ENCODE peak calls at places on chromosomes 12 and 14, in four cellular contexts. P, B, I and Z are unnamed samples.

GRCh38 chr14:90132821-90133570 is 71.2 kb downstream of the KCNK13 start:
- DNase-seq in B (no peak), P (no peak), I (no peak), Z (peak)

GRCh38 chr12:89884365-89884915 is 175.8 kb upstream of the ATP2B1 start:
- DNase-seq in B (no peak), P (no peak), I (no peak), Z (peak)

GRCh38 chr14:50342211-50343080 is 30.3 kb downstream of the DMAC2L start:
- DNase-seq in B (no peak), I (no peak), P (peak), Z (peak)

GRCh38 chr14:76131071-76131985 is 20.4 kb upstream of the GPATCH2L start:
- DNase-seq in I (no peak), B (no peak), P (no peak), Z (no peak)

GRCh38 chr12:42725839-42726238 is 136.3 kb upstream of the PRICKLE1 start:
- DNase-seq in P (no peak), I (no peak), B (no peak), Z (peak)

GRCh38 chr12:90029317-90029716 is 320.7 kb upstream of the ATP2B1 start:
- DNase-seq in B (no peak), I (no peak), P (no peak), Z (no peak)

GRCh38 chr12:19273482-19274330 is 144.2 kb downstream of the PLEKHA5 start:
- DNase-seq in P (no peak), B (no peak), I (no peak), Z (peak)

GRCh38 chr14:59305836-59306555 is 117.5 kb downstream of the DAAM1 start:
- DNase-seq in I (no peak), P (no peak), B (no peak), Z (peak)

GRCh38 chr14:48398675-48399282 is 723.4 kb upstream of the MDGA2 start:
- DNase-seq in I (peak), B (no peak), P (no peak), Z (peak)

GRCh38 chr12:19642305-19642704 is 203.0 kb downstream of the AEBP2 start:
- DNase-seq in P (no peak), I (no peak), B (no peak), Z (no peak)

GRCh38 chr14:70982204-70982603 is 74.9 kb downstream of the PCNX1 start:
- DNase-seq in P (no peak), B (no peak), I (no peak), Z (no peak)

GRCh38 chr14:92973265-92973797 is 50.4 kb downstream of the CHGA start:
- DNase-seq in B (peak), I (peak), P (peak), Z (peak)

GRCh38 chr12:94618995-94619695 is 31.2 kb downstream of the TMCC3 start:
- DNase-seq in I (no peak), B (no peak), P (no peak), Z (peak)

GRCh38 chr14:92563359-92563758 is 49.8 kb downstream of the RIN3 start:
- DNase-seq in I (no peak), P (no peak), B (no peak), Z (peak)

GRCh38 chr12:76520348-76520747 is 39.2 kb downstream of the OSBPL8 start:
- DNase-seq in P (no peak), I (no peak), B (no peak), Z (no peak)

GRCh38 chr12:109134186-109134917 is 18.0 kb downstream of the ACACB start:
- DNase-seq in I (no peak), P (peak), B (no peak), Z (no peak)

GRCh38 chr12:92955997-92956663 is 27.0 kb upstream of the EEA1 start:
- DNase-seq in P (no peak), I (no peak), B (no peak), Z (peak)

GRCh38 chr12:18799561-18799960 is 61.6 kb downstream of the CAPZA3 start:
- DNase-seq in B (no peak), I (no peak), P (no peak), Z (peak)

GRCh38 chr12:100375023-100375737 is 18.3 kb downstream of the SLC17A8 start:
- DNase-seq in I (no peak), P (no peak), B (no peak), Z (peak)

GRCh38 chr12:132399092-132400010 is 70.0 kb upstream of the GALNT9 start:
- DNase-seq in P (no peak), B (no peak), I (no peak), Z (no peak)

GRCh38 chr14:72024043-72024407 is 91.8 kb downstream of the RGS6 start:
- DNase-seq in P (peak), I (peak), B (peak), Z (peak)

GRCh38 chr12:124994435-124994975 is 1.1 kb downstream of the BRI3BP start:
- DNase-seq in P (no peak), B (no peak), I (no peak), Z (no peak)

GRCh38 chr12:58893421-58893986 is 26.8 kb downstream of the LRIG3 start:
- DNase-seq in P (no peak), I (no peak), B (no peak), Z (peak)

GRCh38 chr14:22991852-22992251 is 9.5 kb upstream of the AJUBA start:
- DNase-seq in I (no peak), B (no peak), P (no peak), Z (no peak)
- H2AK5ac ChIP-seq in I (no peak), B (no peak), P (no peak), Z (no peak)

DNA sequence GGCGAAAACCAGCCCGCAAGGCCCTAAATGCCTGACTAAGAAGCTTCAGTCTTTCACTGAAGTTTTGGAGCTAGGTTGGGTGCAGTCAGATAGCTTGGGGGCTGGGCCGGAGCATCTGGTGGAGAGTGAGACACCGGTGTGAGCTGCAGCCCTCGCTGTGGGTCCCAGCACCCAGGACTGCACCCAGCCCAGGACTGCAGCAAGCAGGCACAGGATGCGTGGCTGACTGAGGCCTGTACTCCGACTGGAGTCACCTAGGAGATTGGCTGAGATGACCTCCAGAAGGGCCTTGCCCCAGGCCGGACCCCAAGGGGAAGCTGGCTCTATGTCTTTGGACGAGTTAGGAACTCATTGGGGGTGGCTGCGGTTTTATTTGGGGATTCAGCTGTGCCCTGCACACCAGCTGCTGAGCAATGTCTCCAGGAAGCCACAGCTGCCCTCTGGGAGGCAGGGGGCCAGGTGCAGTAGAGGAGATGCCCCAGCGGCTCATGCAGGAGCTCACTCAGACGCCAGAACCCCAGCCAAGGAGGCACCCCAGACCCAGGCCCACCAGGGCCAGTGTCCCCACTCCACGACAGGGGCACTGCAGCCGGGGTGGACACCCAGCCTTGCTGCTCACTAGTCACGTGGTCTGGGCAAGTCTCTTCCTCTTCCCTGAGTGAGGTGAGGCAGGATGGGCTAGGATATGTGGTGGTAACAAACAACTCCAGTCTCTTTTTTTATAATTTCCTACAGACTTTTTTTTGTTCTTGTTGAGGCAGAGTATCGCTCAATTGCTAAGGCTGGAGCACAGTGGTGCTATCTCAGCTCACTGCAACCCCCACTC is 31.8 kb upstream of the RCOR1 start:
- DNase-seq in B (no peak), P (no peak), I (no peak), Z (no peak)
- H2AK5ac ChIP-seq in B (no peak), P (no peak), I (peak), Z (no peak)

GRCh38 chr12:52204931-52205505 is 13.2 kb upstream of the KRT80 start:
- DNase-seq in B (no peak), P (no peak), I (no peak), Z (no peak)

GRCh38 chr12:52203126-52203921 is 11.5 kb upstream of the KRT80 start:
- DNase-seq in B (no peak), I (no peak), P (no peak), Z (peak)

GRCh38 chr12:52205584-52206308 is 13.9 kb upstream of the KRT80 start:
- DNase-seq in P (no peak), B (no peak), I (no peak), Z (no peak)

GRCh38 chr12:52202361-52203078 is 10.7 kb upstream of the KRT80 start:
- DNase-seq in P (no peak), B (no peak), I (no peak), Z (peak)

DNA sequence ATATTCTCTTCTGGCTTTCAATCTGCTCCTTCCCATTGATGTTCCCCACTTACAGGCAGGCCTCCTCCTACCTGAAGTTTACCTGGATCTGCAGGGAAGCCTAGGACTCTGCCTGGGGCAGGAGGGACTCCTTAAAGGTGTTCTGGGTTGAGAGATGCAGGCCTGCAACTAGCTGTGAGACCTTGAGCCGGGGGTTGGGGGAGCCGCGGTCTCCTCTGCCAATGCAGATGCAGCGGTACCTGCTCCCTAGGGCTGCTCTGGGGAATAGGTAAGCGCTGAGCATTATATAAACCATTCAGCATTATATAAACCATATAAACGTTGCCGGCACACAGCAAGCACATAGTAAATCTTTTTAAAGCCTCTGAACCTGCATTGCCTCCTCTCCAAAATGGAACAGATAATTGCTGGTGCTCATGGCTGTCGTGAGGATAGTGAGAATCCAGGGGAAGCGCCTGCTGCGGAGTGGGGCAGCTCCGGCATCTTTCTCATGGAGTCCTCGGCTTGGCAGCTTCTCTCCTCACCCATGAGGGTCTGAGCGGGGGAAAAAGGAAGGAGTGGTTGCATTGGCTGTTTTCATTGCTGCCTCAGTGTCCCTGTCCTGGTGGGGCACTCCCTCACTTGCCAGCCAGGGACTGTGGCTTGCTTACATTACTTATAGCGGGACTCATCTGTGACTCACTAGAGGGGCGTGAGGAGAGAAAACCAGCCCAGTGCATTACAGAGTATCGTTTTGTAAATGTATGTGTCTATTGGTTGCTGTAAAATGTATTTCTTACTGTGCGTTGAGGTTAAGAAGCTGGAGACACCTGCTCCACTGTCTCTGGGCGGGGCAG is 12.5 kb upstream of the KRT80 start:
- DNase-seq in B (no peak), I (no peak), P (no peak), Z (peak)
- H2AK5ac ChIP-seq in B (no peak), I (no peak), P (no peak), Z (peak)

GRCh38 chr14:22218729-22219128 is 370.3 kb downstream of the DAD1 start:
- DNase-seq in P (no peak), B (no peak), I (no peak), Z (no peak)
- H2AK5ac ChIP-seq in P (no peak), B (no peak), I (no peak), Z (no peak)

DNA sequence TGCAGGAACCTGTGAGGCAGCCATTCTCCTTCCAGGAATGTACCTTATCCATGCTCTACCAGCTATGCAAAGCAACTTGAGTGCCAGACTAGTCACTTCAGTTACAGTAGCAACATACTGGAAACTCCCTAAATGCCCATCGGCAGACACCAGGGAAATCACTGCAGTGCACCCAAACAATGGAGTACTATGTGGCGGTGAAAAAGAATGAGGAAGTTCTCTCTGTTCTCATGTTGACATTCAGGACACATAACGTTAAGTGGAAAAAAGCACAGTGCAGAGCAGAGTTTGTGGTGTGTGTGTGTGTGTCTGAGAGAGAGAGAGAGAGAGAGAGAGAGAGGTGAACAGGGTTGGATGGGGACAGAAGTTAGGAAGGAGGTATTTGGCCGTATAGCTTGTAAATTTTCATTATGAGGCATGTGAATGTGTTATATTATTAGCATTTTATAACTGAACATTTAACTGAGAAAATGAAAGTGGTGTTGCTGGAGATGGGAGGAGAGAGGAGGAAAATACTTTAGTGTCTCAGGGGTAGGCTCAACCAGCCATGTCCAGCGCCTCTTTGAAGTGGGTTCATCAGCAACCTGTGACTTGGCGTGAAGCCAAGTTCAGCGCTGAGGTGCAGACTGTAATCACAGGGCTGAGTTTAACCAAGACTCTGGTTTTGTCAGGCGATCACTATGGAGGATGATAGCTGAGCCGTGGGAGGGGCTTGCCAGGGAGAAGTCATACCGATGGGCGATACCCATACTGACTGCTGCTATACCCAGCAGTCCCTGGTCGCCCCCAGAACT is 17.3 kb downstream of the TNFAIP2 start:
- DNase-seq in B (no peak), I (no peak), P (no peak), Z (no peak)
- H2AK5ac ChIP-seq in B (no peak), I (no peak), P (no peak), Z (no peak)